ENCODE peak calls at places on chromosomes 3 and 15, in four cellular contexts. One of them, this sample, is unnamed. For H3K4me1, the result is how much of the 10 kb centered on the place peaks cover.

GRCh38 chr15:40239671-40240618 is 1.1 kb downstream of the PAK6 start:
- DNase-seq in mesendoderm: no peak
- DNase-seq in IMR-90: no peak
- DNase-seq in H9: no peak
- DNase-seq in this sample: no peak

GRCh38 chr3:167032267-167032876 is 347.7 kb downstream of the ZBBX start:
- DNase-seq in mesendoderm: peak
- DNase-seq in IMR-90: peak
- DNase-seq in H9: no peak
- DNase-seq in this sample: peak

GRCh38 chr15:73901126-73901810 is 25.0 kb upstream of the LOXL1 start:
- DNase-seq in mesendoderm: no peak
- DNase-seq in IMR-90: no peak
- DNase-seq in H9: no peak
- DNase-seq in this sample: no peak

GRCh38 chr3:188192034-188192433 is 38.1 kb downstream of the LPP start:
- DNase-seq in mesendoderm: no peak
- DNase-seq in IMR-90: no peak
- DNase-seq in H9: no peak
- DNase-seq in this sample: no peak

GRCh38 chr15:62483817-62484216 is 318.7 kb upstream of the C2CD4B start:
- DNase-seq in mesendoderm: peak
- DNase-seq in IMR-90: peak
- DNase-seq in H9: no peak
- DNase-seq in this sample: no peak

GRCh38 chr3:38490288-38490860 is 5.8 kb upstream of the EXOG start:
- DNase-seq in mesendoderm: no peak
- DNase-seq in IMR-90: no peak
- DNase-seq in H9: no peak
- DNase-seq in this sample: no peak

GRCh38 chr3:12148183-12148940 is 10.3 kb downstream of the TIMP4 start:
- DNase-seq in mesendoderm: no peak
- DNase-seq in IMR-90: no peak
- DNase-seq in H9: no peak
- DNase-seq in this sample: no peak

GRCh38 chr15:31498329-31498728 is 171.7 kb downstream of the KLF13 start:
- DNase-seq in mesendoderm: no peak
- DNase-seq in IMR-90: no peak
- DNase-seq in H9: peak
- DNase-seq in this sample: no peak

GRCh38 chr15:80778621-80778963 is 578 bp upstream of the CEMIP start:
- DNase-seq in mesendoderm: no peak
- DNase-seq in IMR-90: no peak
- DNase-seq in H9: no peak
- DNase-seq in this sample: no peak

GRCh38 chr3:44862221-44862637 is 517 bp downstream of the TMEM42 start:
- DNase-seq in mesendoderm: peak
- DNase-seq in IMR-90: peak
- DNase-seq in H9: no peak
- DNase-seq in this sample: peak

GRCh38 chr15:81297580-81298575 is 26.1 kb downstream of the STARD5 start:
- DNase-seq in mesendoderm: no peak
- DNase-seq in IMR-90: no peak
- DNase-seq in H9: no peak
- DNase-seq in this sample: no peak

GRCh38 chr15:56327721-56328502 is 37.3 kb upstream of the TEX9 start:
- DNase-seq in mesendoderm: no peak
- DNase-seq in IMR-90: no peak
- DNase-seq in H9: no peak
- DNase-seq in this sample: no peak

GRCh38 chr3:21955406-21955805 is 204.4 kb upstream of the ZNF385D start:
- DNase-seq in mesendoderm: no peak
- DNase-seq in IMR-90: no peak
- DNase-seq in H9: no peak
- DNase-seq in this sample: no peak
- H3K9ac ChIP-seq in mesendoderm: no peak
- H3K9ac ChIP-seq in IMR-90: no peak
- H3K9ac ChIP-seq in H9: no peak
- H3K9ac ChIP-seq in this sample: no peak

DNA sequence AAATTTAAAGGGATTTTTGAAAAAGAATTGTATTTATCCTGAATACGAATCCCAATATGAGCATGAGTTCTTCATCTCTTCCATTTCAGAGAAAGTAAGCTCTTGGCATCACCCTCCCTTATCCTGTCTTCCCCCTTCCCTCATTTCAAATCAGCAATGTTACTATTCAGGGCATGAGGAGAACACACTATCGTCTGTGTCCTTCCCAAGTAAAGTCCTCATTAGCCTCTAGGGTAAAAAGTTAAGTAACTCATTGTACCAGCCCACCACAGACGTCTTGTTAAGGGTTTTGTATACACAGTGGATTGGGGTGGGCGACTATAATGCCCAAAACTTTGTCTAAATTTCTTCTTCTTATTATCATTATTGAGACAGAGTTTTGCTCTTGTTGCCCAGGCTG is 14.8 kb downstream of the ARL6IP5 start:
- DNase-seq in mesendoderm: no peak
- DNase-seq in IMR-90: no peak
- DNase-seq in H9: no peak
- DNase-seq in this sample: no peak
- H3K4me1 ChIP-seq in mesendoderm: under half
- H3K4me1 ChIP-seq in IMR-90: under half
- H3K4me1 ChIP-seq in H9: under half
- H3K4me1 ChIP-seq in this sample: under half

GRCh38 chr15:65062061-65062460 is 5.7 kb downstream of the RASL12 start:
- DNase-seq in mesendoderm: no peak
- DNase-seq in IMR-90: no peak
- DNase-seq in H9: no peak
- DNase-seq in this sample: no peak
- H2AK5ac ChIP-seq in mesendoderm: no peak
- H2AK5ac ChIP-seq in IMR-90: no peak
- H2AK5ac ChIP-seq in H9: no peak
- H2AK5ac ChIP-seq in this sample: no peak

GRCh38 chr15:58590236-58590635 is 158.4 kb downstream of the LIPC start:
- DNase-seq in mesendoderm: peak
- DNase-seq in IMR-90: no peak
- DNase-seq in H9: no peak
- DNase-seq in this sample: no peak
- H3K9ac ChIP-seq in mesendoderm: no peak
- H3K9ac ChIP-seq in IMR-90: no peak
- H3K9ac ChIP-seq in H9: no peak
- H3K9ac ChIP-seq in this sample: no peak